ENCODE peak calls at places on chromosome 14, in five cellular contexts. W is GM23338, U is HCT116, K is A549, Z is HL-60. T is an unnamed sample.

GRCh38 chr14:68792830-68793733 is at the start of gene ZFP36L1:
- DNase-seq in W (peak; percentile 98), U (peak; percentile 95), K (peak; percentile 97), Z (peak; percentile 9), T (no peak)

GRCh38 chr14:68306934-68307758 is 485.7 kb downstream of the ZFP36L1 start:
- DNase-seq in W (no peak), U (peak; percentile 21), K (no peak), Z (no peak), T (no peak)

GRCh38 chr14:69713127-69713800 is 53.7 kb upstream of the SRSF5 start:
- DNase-seq in W (peak; percentile 86), U (no peak), K (no peak), Z (no peak), T (no peak)

GRCh38 chr14:56794088-56794556 is 16.2 kb downstream of the OTX2 start:
- DNase-seq in W (peak; percentile 90), U (no peak), K (no peak), Z (no peak), T (no peak)

GRCh38 chr14:100307215-100308111 is 1.2 kb upstream of the SLC25A29 start:
- DNase-seq in W (peak; percentile 66), U (no peak), K (no peak), Z (peak; percentile 69), T (no peak)

GRCh38 chr14:54715244-54715643 is 148.3 kb downstream of the SAMD4A start:
- DNase-seq in W (peak; percentile 29), U (peak; percentile 4), K (no peak), Z (no peak), T (no peak)

GRCh38 chr14:90692061-90692460 is 124.2 kb downstream of the TTC7B start:
- DNase-seq in W (no peak), U (no peak), K (no peak), Z (no peak), T (no peak)

GRCh38 chr14:97956944-97957343 is 1159.8 kb downstream of the VRK1 start:
- DNase-seq in W (no peak), U (no peak), K (no peak), Z (no peak), T (no peak)

GRCh38 chr14:23457587-23458445 is 11.7 kb upstream of the NGDN start:
- DNase-seq in W (no peak), U (no peak), K (peak; percentile 35), Z (no peak), T (no peak)

GRCh38 chr14:50475460-50475859 is 56.9 kb downstream of the MAP4K5 start:
- DNase-seq in W (no peak), U (no peak), K (no peak), Z (no peak), T (peak; percentile 20)

GRCh38 chr14:106657460-106657859 is 1131.1 kb downstream of the TMEM121 start:
- DNase-seq in W (no peak), U (no peak), K (no peak), Z (no peak), T (no peak)

GRCh38 chr14:76919811-76920571 is 93.8 kb downstream of the LRRC74A start:
- DNase-seq in W (peak; percentile 67), U (no peak), K (peak; percentile 84), Z (no peak), T (no peak)

GRCh38 chr14:86766469-86766868 is 1226.5 kb downstream of the GALC start:
- DNase-seq in W (no peak), U (no peak), K (no peak), Z (no peak), T (no peak)

GRCh38 chr14:51870620-51871019 is 10.2 kb downstream of the GNG2 start:
- DNase-seq in W (no peak), U (no peak), K (no peak), Z (no peak), T (no peak)

GRCh38 chr14:55440385-55440784 is at the start of gene TBPL2:
- DNase-seq in W (peak; percentile 88), U (no peak), K (no peak), Z (no peak), T (no peak)

GRCh38 chr14:69484444-69485113 is at the start of gene PLEKHD1:
- DNase-seq in W (peak; percentile 79), U (peak; percentile 18), K (no peak), Z (no peak), T (no peak)

GRCh38 chr14:62209287-62209899 is 447.2 kb downstream of the SNAPC1 start:
- DNase-seq in W (no peak), U (no peak), K (no peak), Z (no peak), T (no peak)

GRCh38 chr14:69001375-69001774 is 22.3 kb upstream of the ACTN1 start:
- DNase-seq in W (no peak), U (no peak), K (no peak), Z (no peak), T (no peak)

GRCh38 chr14:51072976-51073375 is 21.9 kb downstream of the TRIM9 start:
- DNase-seq in W (no peak), U (no peak), K (no peak), Z (no peak), T (no peak)

GRCh38 chr14:90578283-90578985 is 181.6 kb downstream of the CALM1 start:
- DNase-seq in W (no peak), U (no peak), K (no peak), Z (no peak), T (no peak)

GRCh38 chr14:22226381-22226780 is 362.6 kb downstream of the DAD1 start:
- DNase-seq in W (peak; percentile 68), U (no peak), K (peak; percentile 19), Z (peak; percentile 81), T (no peak)

GRCh38 chr14:98769326-98769725 is 502.7 kb downstream of the BCL11B start:
- DNase-seq in W (peak; percentile 2), U (no peak), K (no peak), Z (peak; percentile 50), T (no peak)

GRCh38 chr14:55446127-55446736 is 5.8 kb upstream of the TBPL2 start:
- DNase-seq in W (peak; percentile 97), U (peak; percentile 76), K (peak; percentile 80), Z (peak; percentile 69), T (no peak)

GRCh38 chr14:77203611-77204456 is 22.2 kb downstream of the TMEM63C start:
- DNase-seq in W (no peak), U (no peak), K (no peak), Z (no peak), T (no peak)

GRCh38 chr14:101707863-101708620 is 53.5 kb upstream of the PPP2R5C start:
- DNase-seq in W (no peak), U (no peak), K (no peak), Z (no peak), T (no peak)

GRCh38 chr14:101705733-101706508 is 55.6 kb upstream of the PPP2R5C start:
- DNase-seq in W (peak; percentile 68), U (no peak), K (no peak), Z (no peak), T (no peak)

GRCh38 chr14:101706509-101707284 is 54.8 kb upstream of the PPP2R5C start:
- DNase-seq in W (no peak), U (no peak), K (no peak), Z (no peak), T (no peak)

GRCh38 chr14:101707285-101707842 is 54.1 kb upstream of the PPP2R5C start:
- DNase-seq in W (peak; percentile 91), U (peak; percentile 70), K (peak; percentile 81), Z (peak; percentile 72), T (peak; percentile 43)

GRCh38 chr14:101704140-101704539 is 57.4 kb upstream of the PPP2R5C start:
- DNase-seq in W (no peak), U (no peak), K (no peak), Z (no peak), T (no peak)
- TF ChIP-seq REST in W (no peak), U (no peak), K (no peak), Z (no peak), T (no peak)

GRCh38 chr14:74519316-74520074 is 25.9 kb downstream of the ISCA2 start:
- DNase-seq in W (no peak), U (no peak), K (no peak), Z (no peak), T (no peak)

GRCh38 chr14:74515891-74516412 is 22.4 kb downstream of the ISCA2 start:
- DNase-seq in W (no peak), U (no peak), K (no peak), Z (no peak), T (no peak)

GRCh38 chr14:74517731-74518130 is 24.2 kb downstream of the ISCA2 start:
- DNase-seq in W (no peak), U (no peak), K (no peak), Z (no peak), T (no peak)

GRCh38 chr14:74516451-74517155 is 23.0 kb downstream of the ISCA2 start:
- DNase-seq in W (peak; percentile 55), U (no peak), K (peak; percentile 24), Z (no peak), T (no peak)

GRCh38 chr14:74518221-74518620 is 24.7 kb downstream of the ISCA2 start:
- DNase-seq in W (no peak), U (no peak), K (no peak), Z (no peak), T (no peak)
- TF ChIP-seq REST in W (no peak), U (no peak), K (no peak), Z (no peak), T (no peak)

GRCh38 chr14:28161040-28161439 is 605.5 kb upstream of the FOXG1 start:
- DNase-seq in W (no peak), U (no peak), K (no peak), Z (no peak), T (no peak)

GRCh38 chr14:28157887-28158791 is 608.4 kb upstream of the FOXG1 start:
- DNase-seq in W (no peak), U (no peak), K (no peak), Z (no peak), T (no peak)

GRCh38 chr14:28163261-28163660 is 603.3 kb upstream of the FOXG1 start:
- DNase-seq in W (no peak), U (no peak), K (no peak), Z (no peak), T (no peak)

DNA sequence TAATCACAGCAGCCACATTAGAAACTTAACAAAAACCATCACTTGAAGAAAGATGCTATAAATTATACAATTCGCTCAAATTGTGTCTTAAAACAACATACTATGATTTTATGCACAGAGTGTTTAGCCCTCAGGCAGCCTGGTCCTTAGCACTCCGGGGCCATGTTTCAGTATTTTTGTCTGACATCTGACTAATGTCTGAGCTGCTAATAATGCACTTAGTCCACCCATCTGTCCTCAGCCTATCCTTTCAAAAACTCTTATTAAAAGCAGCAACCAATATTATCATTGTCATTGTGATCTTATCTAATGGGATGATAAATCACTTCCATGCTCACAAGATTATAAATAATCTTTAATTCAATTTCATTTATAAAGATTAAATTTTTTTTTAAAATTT is 602.7 kb upstream of the FOXG1 start:
- DNase-seq in W (no peak), U (no peak), K (no peak), Z (no peak), T (no peak)
- TF ChIP-seq REST in W (no peak), U (no peak), K (no peak), Z (no peak), T (no peak)

DNA sequence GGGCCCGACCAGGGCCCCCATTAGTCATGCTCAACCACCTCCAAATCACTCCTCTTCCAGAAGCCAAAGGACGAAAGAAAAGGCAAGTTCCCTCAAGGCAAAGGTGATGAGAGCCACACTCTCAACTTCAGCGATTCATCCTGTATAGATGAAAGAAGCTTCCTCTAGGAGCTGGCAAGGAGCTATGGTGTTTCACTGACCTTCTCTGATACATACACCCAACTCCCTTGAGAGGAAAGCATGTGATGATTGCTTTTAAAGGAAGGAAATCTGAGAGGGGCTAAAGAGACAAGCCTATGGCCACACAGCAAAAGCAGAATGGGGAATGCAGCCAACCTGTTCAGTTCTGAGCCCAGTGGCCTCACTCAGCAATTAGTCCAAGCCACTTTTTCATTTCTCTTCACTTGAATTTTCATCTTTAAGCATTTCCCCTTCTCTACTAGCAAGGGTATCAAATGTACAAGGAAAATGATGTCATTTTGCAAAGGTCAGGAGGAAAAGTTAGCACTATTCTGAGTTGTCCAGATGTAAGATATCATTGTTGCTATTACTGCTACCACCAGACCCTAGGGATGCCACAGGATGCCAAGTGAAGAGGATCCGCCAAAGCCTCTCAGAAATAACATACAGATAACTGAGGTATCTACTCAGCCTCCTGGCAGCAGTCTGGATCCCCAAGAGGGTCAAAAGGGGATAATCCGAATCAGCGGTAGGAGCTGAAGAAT is 82.5 kb downstream of the MAP3K9 start:
- DNase-seq in W (no peak), U (no peak), K (no peak), Z (no peak), T (no peak)
- TF ChIP-seq REST in W (no peak), U (no peak), K (no peak), Z (no peak), T (no peak)